ENCODE peak calls at places on chromosome 14, in ten cellular contexts. J is fibroblast of mammary gland; I is DMS53; L is neural crest cell; P is left cardiac atrium; K is stimulated activated CD8-positive, alpha-beta memory T cell treated with anti-CD3 and anti-CD28 coated beads, Interleukin-12 subunit alpha, Interleukin-12 subunit beta, amount 100 ng/mL, for 1 hour; D is gastrocnemius medialis; M is SK-N-SH; Q is naive thymus-derived CD8-positive, alpha-beta T cell; B is SW 1271. S is an unnamed sample.

GRCh38 chr14:96592591-96593388 is 90.6 kb downstream of the PAPOLA start:
- DNase-seq in J (peak; percentile 32), I (peak; percentile 60), L (peak; percentile 44), P (peak; percentile 51), K (peak; percentile 24), D (no peak), M (peak; percentile 96), Q (peak; percentile 58), B (no peak), S (peak; percentile 69)

GRCh38 chr14:88849717-88850116 is 25.3 kb downstream of the TTC8 start:
- DNase-seq in J (peak; percentile 30), I (no peak), L (no peak), P (no peak), K (no peak), D (no peak), M (no peak), Q (no peak), B (no peak), S (no peak)

GRCh38 chr14:81584495-81584894 is 50.8 kb upstream of the SEL1L start:
- DNase-seq in J (no peak), I (no peak), L (no peak), P (no peak), K (no peak), D (no peak), M (no peak), Q (no peak), B (no peak), S (no peak)

GRCh38 chr14:29587046-29587445 is 340.6 kb downstream of the PRKD1 start:
- DNase-seq in J (no peak), I (no peak), L (no peak), P (no peak), K (no peak), D (no peak), M (no peak), Q (no peak), B (no peak), S (no peak)

GRCh38 chr14:97602438-97603117 is 805.4 kb downstream of the VRK1 start:
- DNase-seq in J (no peak), I (no peak), L (no peak), P (peak; percentile 17), K (peak; percentile 45), D (no peak), M (no peak), Q (peak; percentile 86), B (no peak), S (no peak)

GRCh38 chr14:105490318-105490571 is 801 bp upstream of the TEDC1 start:
- DNase-seq in J (no peak), I (no peak), L (peak; percentile 37), P (peak; percentile 64), K (no peak), D (no peak), M (no peak), Q (no peak), B (no peak), S (no peak)

GRCh38 chr14:104678346-104678745 is 11.1 kb upstream of the INF2 start:
- DNase-seq in J (no peak), I (peak; percentile 45), L (peak; percentile 41), P (peak; percentile 59), K (no peak), D (no peak), M (no peak), Q (no peak), B (no peak), S (peak; percentile 69)

GRCh38 chr14:92164958-92165357 is 43.2 kb downstream of the CPSF2 start:
- DNase-seq in J (peak; percentile 15), I (no peak), L (no peak), P (no peak), K (no peak), D (no peak), M (no peak), Q (no peak), B (no peak), S (no peak)

GRCh38 chr14:93957333-93957710 is 19.0 kb downstream of the ASB2 start:
- DNase-seq in J (no peak), I (no peak), L (no peak), P (no peak), K (no peak), D (peak; percentile 57), M (no peak), Q (no peak), B (no peak), S (no peak)

GRCh38 chr14:37669242-37669641 is 73.8 kb downstream of the TTC6 start:
- DNase-seq in J (no peak), I (no peak), L (no peak), P (no peak), K (no peak), D (no peak), M (no peak), Q (no peak), B (no peak), S (no peak)

GRCh38 chr14:76917158-76917596 is 91.0 kb downstream of the LRRC74A start:
- DNase-seq in J (peak; percentile 84), I (peak; percentile 87), L (peak; percentile 75), P (peak; percentile 69), K (no peak), D (peak; percentile 59), M (peak; percentile 67), Q (no peak), B (peak; percentile 81), S (peak; percentile 86)

GRCh38 chr14:67908061-67908767 is 88.6 kb downstream of the RAD51B start:
- DNase-seq in J (peak; percentile 60), I (no peak), L (no peak), P (no peak), K (no peak), D (no peak), M (no peak), Q (no peak), B (no peak), S (peak; percentile 61)

GRCh38 chr14:92496458-92496857 is 17.1 kb upstream of the RIN3 start:
- DNase-seq in J (no peak), I (no peak), L (no peak), P (no peak), K (no peak), D (no peak), M (no peak), Q (no peak), B (no peak), S (no peak)

GRCh38 chr14:68972507-68973272 is 6.4 kb downstream of the ACTN1 start:
- DNase-seq in J (no peak), I (no peak), L (no peak), P (no peak), K (no peak), D (no peak), M (no peak), Q (no peak), B (no peak), S (no peak)